ENCODE peak calls at places on chromosome 20, in four cellular contexts. G is K562, D is HepG2, B is GM12878. O is an unnamed sample.

GRCh38 chr20:19786311-19786710 is 28.3 kb downstream of the RIN2 start:
- DNase-seq in G (no peak), D (no peak), B (no peak), O (no peak)

GRCh38 chr20:62774762-62775161 is 21.5 kb upstream of the MRGBP start:
- DNase-seq in G (peak), D (no peak), B (no peak), O (no peak)

GRCh38 chr20:63156221-63156671 is 59.7 kb downstream of the YTHDF1 start:
- DNase-seq in G (no peak), D (no peak), B (no peak), O (no peak)

GRCh38 chr20:24206995-24207394 is 218.4 kb upstream of the GGTLC1 start:
- DNase-seq in G (no peak), D (no peak), B (no peak), O (no peak)

GRCh38 chr20:62151225-62151624 is 7.7 kb downstream of the SS18L1 start:
- DNase-seq in G (no peak), D (no peak), B (no peak), O (no peak)

GRCh38 chr20:46363874-46364669 is 42.3 kb downstream of the ELMO2 start:
- DNase-seq in G (peak), D (peak), B (peak), O (peak)

GRCh38 chr20:64158346-64159285 is 5.6 kb upstream of the MYT1 start:
- DNase-seq in G (no peak), D (no peak), B (no peak), O (no peak)

GRCh38 chr20:60921021-60921622 is 330.9 kb upstream of the CDH4 start:
- DNase-seq in G (peak), D (peak), B (no peak), O (peak)

GRCh38 chr20:41172296-41173140 is 35.2 kb downstream of the PLCG1 start:
- DNase-seq in G (no peak), D (no peak), B (no peak), O (no peak)

GRCh38 chr20:1469306-1469905 is 2.8 kb upstream of the NSFL1C start:
- DNase-seq in G (no peak), D (no peak), B (no peak), O (no peak)

GRCh38 chr20:25285091-25285647 is 37.3 kb downstream of the PYGB start:
- DNase-seq in G (no peak), D (no peak), B (no peak), O (no peak)

GRCh38 chr20:61816606-61817005 is 249.1 kb downstream of the TAF4 start:
- DNase-seq in G (no peak), D (no peak), B (no peak), O (no peak)

GRCh38 chr20:25487306-25487705 is 79.8 kb downstream of the GINS1 start:
- DNase-seq in G (no peak), D (no peak), B (no peak), O (no peak)

GRCh38 chr20:5833309-5833941 is 83.2 kb downstream of the SHLD1 start:
- DNase-seq in G (no peak), D (no peak), B (no peak), O (no peak)

GRCh38 chr20:11677445-11678235 is 240.1 kb upstream of the BTBD3 start:
- DNase-seq in G (no peak), D (no peak), B (no peak), O (no peak)

GRCh38 chr20:46985241-46985640 is 90.6 kb downstream of the EYA2 start:
- DNase-seq in G (no peak), D (no peak), B (no peak), O (no peak)

GRCh38 chr20:21067255-21067654 is 38.9 kb downstream of the LINC00237 start:
- DNase-seq in G (no peak), D (no peak), B (no peak), O (no peak)

GRCh38 chr20:36144336-36144735 is 10.2 kb upstream of the EPB41L1 start:
- DNase-seq in G (no peak), D (no peak), B (no peak), O (no peak)

GRCh38 chr20:47691632-47692031 is 93.6 kb downstream of the SULF2 start:
- DNase-seq in G (no peak), D (no peak), B (no peak), O (no peak)

GRCh38 chr20:44080646-44081267 is 106.2 kb downstream of the JPH2 start:
- DNase-seq in G (peak), D (peak), B (peak), O (peak)

GRCh38 chr20:43923322-43923721 is 8.7 kb downstream of the TOX2 start:
- DNase-seq in G (no peak), D (no peak), B (no peak), O (no peak)

GRCh38 chr20:11921326-11921725 is 3.6 kb downstream of the BTBD3 start:
- DNase-seq in G (no peak), D (no peak), B (no peak), O (no peak)

GRCh38 chr20:47727170-47727880 is 58.0 kb downstream of the SULF2 start:
- DNase-seq in G (no peak), D (no peak), B (peak), O (no peak)

GRCh38 chr20:22810626-22811559 is 224.2 kb upstream of the SSTR4 start:
- DNase-seq in G (no peak), D (no peak), B (no peak), O (no peak)

GRCh38 chr20:36861875-36862801 is 13.8 kb upstream of the TLDC2 start:
- DNase-seq in G (peak), D (peak), B (no peak), O (no peak)

GRCh38 chr20:45467172-45467571 is 2.4 kb upstream of the WFDC2 start:
- DNase-seq in G (no peak), D (no peak), B (no peak), O (no peak)

GRCh38 chr20:50724851-50725721 is 6.3 kb upstream of the PARD6B start:
- DNase-seq in G (peak), D (peak), B (no peak), O (peak)
- TF ChIP-seq TARDBP in G (no peak), D (no peak), B (no peak), O (no peak)

GRCh38 chr20:50904067-50904570 is 27.1 kb downstream of the ADNP start:
- DNase-seq in G (peak), D (no peak), B (no peak), O (no peak)
- TF ChIP-seq TARDBP in G (no peak), D (no peak), B (no peak), O (no peak)

DNA sequence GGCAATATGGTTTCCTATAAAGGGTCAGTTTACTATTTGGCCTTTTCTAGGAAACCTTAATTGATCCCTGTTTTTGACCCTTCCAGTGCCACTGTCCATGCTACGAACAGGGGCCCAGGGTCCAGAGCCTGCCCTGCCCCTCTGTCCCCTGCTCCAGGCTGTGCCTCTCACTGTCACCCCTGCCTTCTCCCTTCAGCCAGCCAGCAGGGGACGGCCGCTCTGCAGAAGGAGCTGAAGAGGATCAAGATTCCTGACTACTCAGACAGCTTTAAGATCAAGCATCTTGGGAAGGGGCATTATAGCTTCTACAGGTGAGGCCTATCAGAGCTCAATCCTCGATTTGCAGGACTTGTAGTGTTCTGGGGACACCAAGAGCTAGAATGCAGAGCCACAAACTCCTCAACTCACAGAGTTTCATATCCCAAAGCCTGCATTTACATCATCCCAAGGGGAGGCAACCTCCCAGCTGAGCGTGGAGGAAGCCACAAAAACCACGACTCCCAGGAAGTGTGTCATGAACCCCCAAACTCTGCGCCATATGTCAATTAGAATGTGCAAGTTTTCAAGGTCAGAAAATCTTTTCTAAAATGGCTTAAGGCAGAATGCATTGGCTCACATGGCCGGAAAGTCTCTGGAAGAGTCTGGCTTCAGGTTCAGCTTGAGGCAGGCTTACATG is 3.6 kb downstream of the BPI start:
- DNase-seq in G (no peak), D (no peak), B (no peak), O (no peak)
- TF ChIP-seq TARDBP in G (no peak), D (no peak), B (no peak), O (no peak)

GRCh38 chr20:59145926-59146800 is 17.5 kb upstream of the ZNF831 start:
- DNase-seq in G (no peak), D (no peak), B (no peak), O (no peak)
- TF ChIP-seq TARDBP in G (no peak), D (no peak), B (no peak), O (no peak)

DNA sequence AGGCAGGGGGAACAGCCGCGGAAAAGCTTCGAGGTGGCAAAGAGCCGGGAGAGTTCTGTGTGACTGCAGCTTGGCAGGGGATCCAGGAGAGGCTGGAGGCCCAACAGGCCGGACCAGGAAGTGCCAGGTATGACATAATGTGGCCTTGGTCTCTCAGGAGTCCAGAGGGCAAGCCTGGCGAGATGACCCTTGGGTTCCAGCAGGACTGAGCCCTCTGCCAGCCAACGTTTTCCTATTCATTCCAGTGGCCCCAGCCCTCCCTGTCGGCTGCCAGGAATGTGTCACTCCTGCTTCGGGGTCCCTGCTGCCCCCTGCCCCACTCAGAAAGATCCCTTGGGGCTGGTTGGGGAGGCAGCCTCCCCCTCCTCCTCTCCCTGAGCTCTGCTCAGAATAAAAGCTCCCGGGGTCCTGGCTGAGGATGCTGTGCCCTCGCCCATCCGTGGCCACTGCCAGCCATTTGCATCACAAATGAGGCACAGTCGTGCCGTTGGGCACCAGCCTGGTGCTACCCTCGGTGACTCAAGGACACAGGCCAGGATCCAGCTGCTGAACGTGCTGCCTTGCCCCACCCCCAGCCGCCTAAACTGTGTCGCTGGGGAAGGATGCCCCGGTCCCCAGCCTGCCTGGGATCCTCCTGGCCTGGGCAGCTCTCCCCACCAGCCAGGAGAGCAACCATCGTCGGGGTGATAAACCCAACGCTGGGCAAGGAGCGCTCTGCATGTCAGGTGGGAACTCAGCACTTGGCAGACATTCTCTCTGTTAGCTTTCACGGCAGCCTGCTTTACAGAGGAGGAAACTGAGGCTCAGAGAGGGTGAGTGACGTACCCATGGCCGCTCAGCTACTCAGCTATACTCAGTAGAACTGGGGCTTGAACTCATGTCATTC is 37.7 kb downstream of the RBM38 start:
- DNase-seq in G (no peak), D (peak), B (no peak), O (no peak)
- TF ChIP-seq TARDBP in G (no peak), D (no peak), B (no peak), O (no peak)

GRCh38 chr20:3710703-3711417 is 1.5 kb downstream of the SIGLEC1 start:
- DNase-seq in G (peak), D (peak), B (no peak), O (peak)

GRCh38 chr20:3714092-3714491 is 1.7 kb upstream of the SIGLEC1 start:
- DNase-seq in G (no peak), D (no peak), B (no peak), O (no peak)

GRCh38 chr20:3711418-3712043 is 869 bp downstream of the SIGLEC1 start:
- DNase-seq in G (no peak), D (no peak), B (no peak), O (no peak)

GRCh38 chr20:3710027-3710426 is 2.4 kb downstream of the SIGLEC1 start:
- DNase-seq in G (no peak), D (no peak), B (no peak), O (no peak)

GRCh38 chr20:3712279-3712873 is at the start of gene SIGLEC1:
- DNase-seq in G (no peak), D (no peak), B (no peak), O (no peak)
- TF ChIP-seq TARDBP in G (no peak), D (no peak), B (no peak), O (no peak)

DNA sequence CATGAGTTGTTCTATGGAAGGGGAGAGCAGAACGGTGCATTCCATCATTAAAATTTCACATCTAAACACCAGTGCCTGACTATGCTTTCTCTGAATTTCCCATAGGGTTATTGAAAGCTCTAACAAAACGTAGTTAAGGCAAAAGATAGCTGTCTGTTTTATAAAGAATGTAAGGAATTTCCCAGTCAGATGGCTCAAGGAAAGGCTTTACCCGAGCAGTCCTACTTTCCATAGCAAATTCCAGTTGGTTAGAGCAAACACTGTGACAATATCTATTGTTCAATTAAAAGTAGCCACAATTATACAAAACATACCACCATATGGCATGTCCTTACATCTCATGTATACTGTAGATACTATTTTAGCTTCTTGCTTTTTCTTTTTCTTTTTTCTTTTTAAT is 1059.5 kb upstream of the FLRT3 start:
- DNase-seq in G (no peak), D (no peak), B (no peak), O (no peak)
- TF ChIP-seq TARDBP in G (no peak), D (no peak), B (no peak), O (no peak)

DNA sequence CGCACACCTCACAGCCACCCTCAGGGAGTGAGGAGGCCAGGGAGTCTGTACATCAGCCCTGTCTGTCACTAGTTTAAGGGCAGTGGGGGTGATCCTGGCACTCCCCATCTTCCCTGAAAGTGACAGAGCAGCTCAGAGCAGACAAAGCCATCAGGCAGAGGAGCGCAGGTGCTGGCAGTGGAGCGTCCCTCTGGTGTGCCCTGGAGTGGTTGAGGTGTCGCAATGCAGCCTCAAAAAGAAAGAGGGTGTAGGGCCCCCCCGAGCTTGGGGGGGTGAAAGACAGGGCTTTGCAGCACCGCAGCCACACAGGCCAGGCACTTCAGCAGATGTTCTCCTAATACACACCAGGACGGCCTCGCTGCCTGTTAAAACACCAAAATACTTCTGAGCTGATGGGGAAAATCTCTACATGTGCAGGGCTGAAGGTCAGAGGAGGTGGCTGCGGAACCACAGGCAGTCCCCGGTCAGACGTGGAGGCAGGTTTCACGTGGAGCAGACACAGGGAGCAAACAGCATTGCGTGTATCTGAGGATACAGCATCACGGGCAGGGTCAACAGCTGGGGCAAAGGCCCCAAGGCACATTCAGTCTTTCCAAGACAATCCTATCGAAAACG is 69.5 kb downstream of the PREX1 start:
- DNase-seq in G (no peak), D (no peak), B (no peak), O (no peak)
- TF ChIP-seq TARDBP in G (no peak), D (no peak), B (no peak), O (no peak)

DNA sequence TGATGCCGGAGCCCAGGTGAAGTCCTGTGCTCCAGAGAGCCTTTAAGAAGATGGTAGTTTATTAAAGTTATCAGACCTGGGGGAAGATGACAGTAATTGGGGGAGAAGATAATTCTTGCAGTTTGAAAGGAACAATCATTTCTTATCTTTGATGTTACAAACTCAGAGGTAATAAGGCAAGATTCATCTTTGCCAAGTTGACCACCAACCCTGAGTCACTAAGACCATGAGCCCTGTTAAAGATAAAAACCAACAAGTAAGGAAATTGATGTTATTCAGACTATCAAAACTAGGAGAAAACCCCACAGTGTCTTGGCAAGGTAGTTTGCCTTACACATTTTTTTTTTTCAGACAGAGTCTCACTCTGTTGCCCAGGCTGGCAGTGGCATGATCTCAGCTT is 73.1 kb downstream of the MKKS start:
- DNase-seq in G (no peak), D (no peak), B (no peak), O (no peak)
- TF ChIP-seq TARDBP in G (no peak), D (no peak), B (no peak), O (no peak)

GRCh38 chr20:32447136-32448027 is 89.3 kb downstream of the ASXL1 start:
- DNase-seq in G (no peak), D (no peak), B (no peak), O (no peak)
- TF ChIP-seq TARDBP in G (no peak), D (no peak), B (no peak), O (no peak)

O was measured in HEK293T.